ENCODE peak calls at places on chromosomes 3 and 15, in five cellular contexts. Z is GM12878, T is HepG2, C is H1, W is K562. B is an unnamed sample.

GRCh38 chr3:133460809-133461208 is 61.0 kb downstream of the BFSP2 start:
- DNase-seq in Z (no peak), T (no peak), W (no peak), C (no peak), B (no peak)

GRCh38 chr3:50392101-50392715 is 32.9 kb upstream of the TMEM115 start:
- DNase-seq in W (peak), T (no peak), Z (no peak), C (no peak), B (no peak)

GRCh38 chr3:66572938-66573710 is 72.3 kb upstream of the LRIG1 start:
- DNase-seq in C (peak), T (peak), W (no peak), Z (no peak), B (peak)

GRCh38 chr3:48856469-48856868 is 8.8 kb upstream of the PRKAR2A start:
- DNase-seq in C (no peak), Z (no peak), T (no peak), W (no peak), B (no peak)

GRCh38 chr3:53544357-53544756 is 49.9 kb downstream of the CACNA1D start:
- DNase-seq in W (no peak), T (no peak), Z (no peak), C (no peak), B (no peak)

GRCh38 chr15:46955576-46955975 is 761.7 kb upstream of the SEMA6D start:
- DNase-seq in T (no peak), Z (no peak), W (no peak), C (no peak), B (no peak)

GRCh38 chr3:13879946-13880810 is at the start of gene WNT7A:
- DNase-seq in Z (no peak), C (peak), T (no peak), W (peak), B (peak)

GRCh38 chr3:123069021-123069381 is 2.2 kb downstream of the PDIA5 start:
- DNase-seq in W (peak), Z (no peak), C (no peak), T (peak), B (no peak)

GRCh38 chr3:123757281-123757940 is 126.7 kb downstream of the MYLK start:
- DNase-seq in Z (peak), W (no peak), C (peak), T (no peak), B (no peak)

GRCh38 chr3:32147935-32148334 is 41.5 kb downstream of the GPD1L start:
- DNase-seq in Z (no peak), W (no peak), T (no peak), C (no peak), B (no peak)

GRCh38 chr3:80769683-80770082 is 991.8 kb downstream of the GBE1 start:
- DNase-seq in W (no peak), T (no peak), C (no peak), Z (no peak), B (no peak)

GRCh38 chr3:55704521-55704920 is 217.4 kb upstream of the WNT5A start:
- DNase-seq in Z (no peak), W (no peak), C (no peak), T (no peak), B (no peak)

GRCh38 chr3:149180057-149180573 is 41.5 kb downstream of the CP start:
- DNase-seq in Z (no peak), C (no peak), W (peak), T (peak), B (no peak)

GRCh38 chr3:190645932-190646331 is 132.0 kb downstream of the IL1RAP start:
- DNase-seq in T (no peak), W (no peak), C (no peak), Z (no peak), B (no peak)

GRCh38 chr3:59424268-59425010 is 374.6 kb upstream of the CFAP20DC start:
- DNase-seq in Z (no peak), C (no peak), W (no peak), T (no peak), B (no peak)

GRCh38 chr15:36323607-36324006 is 255.8 kb upstream of the CDIN1 start:
- DNase-seq in C (no peak), Z (no peak), W (no peak), T (no peak), B (no peak)

GRCh38 chr3:22496641-22497040 is 706.5 kb upstream of the UBE2E2 start:
- DNase-seq in T (no peak), W (no peak), C (no peak), Z (no peak), B (no peak)

GRCh38 chr3:100517276-100517675 is 24.9 kb downstream of the TMEM45A start:
- DNase-seq in T (no peak), W (no peak), Z (no peak), C (no peak), B (no peak)

GRCh38 chr15:67504061-67504460 is 16.9 kb upstream of the C15orf61 start:
- DNase-seq in W (no peak), Z (no peak), T (no peak), C (no peak), B (no peak)

GRCh38 chr3:168091961-168092360 is 3.8 kb downstream of the GOLIM4 start:
- DNase-seq in Z (no peak), T (peak), W (no peak), C (no peak), B (no peak)

GRCh38 chr15:35777016-35777415 is 231.1 kb upstream of the DPH6 start:
- DNase-seq in W (no peak), C (no peak), Z (no peak), T (no peak), B (no peak)

GRCh38 chr3:128329491-128330300 is 137.0 kb downstream of the DNAJB8 start:
- DNase-seq in C (no peak), T (no peak), W (no peak), Z (no peak), B (peak)

GRCh38 chr15:78004919-78005634 is 72.4 kb downstream of the TBC1D2B start:
- DNase-seq in Z (no peak), T (no peak), W (no peak), C (no peak), B (peak)

GRCh38 chr3:184635126-184635525 is 73.5 kb downstream of the EPHB3 start:
- DNase-seq in C (no peak), W (no peak), Z (no peak), T (no peak), B (peak)

GRCh38 chr15:71779073-71779797 is 31.1 kb upstream of the NR2E3 start:
- DNase-seq in C (no peak), Z (no peak), W (no peak), T (no peak), B (no peak)

GRCh38 chr15:79918278-79918677 is 21.5 kb upstream of the MTHFS start:
- DNase-seq in C (peak), T (no peak), W (no peak), Z (no peak), B (no peak)
- TF ChIP-seq RFX5 in C (no peak), T (no peak), W (no peak), Z (no peak), B (no peak)

GRCh38 chr3:179967622-179968021 is 69.1 kb downstream of the PEX5L start:
- DNase-seq in T (no peak), C (no peak), W (no peak), Z (no peak), B (no peak)

GRCh38 chr3:179971280-179971679 is 65.5 kb downstream of the PEX5L start:
- DNase-seq in W (no peak), T (no peak), C (no peak), Z (no peak), B (no peak)

GRCh38 chr3:179973931-179974361 is 62.8 kb downstream of the PEX5L start:
- DNase-seq in C (no peak), Z (no peak), W (no peak), T (no peak), B (no peak)

GRCh38 chr3:179973024-179973423 is 63.7 kb downstream of the PEX5L start:
- DNase-seq in W (no peak), Z (no peak), C (no peak), T (no peak), B (no peak)

DNA sequence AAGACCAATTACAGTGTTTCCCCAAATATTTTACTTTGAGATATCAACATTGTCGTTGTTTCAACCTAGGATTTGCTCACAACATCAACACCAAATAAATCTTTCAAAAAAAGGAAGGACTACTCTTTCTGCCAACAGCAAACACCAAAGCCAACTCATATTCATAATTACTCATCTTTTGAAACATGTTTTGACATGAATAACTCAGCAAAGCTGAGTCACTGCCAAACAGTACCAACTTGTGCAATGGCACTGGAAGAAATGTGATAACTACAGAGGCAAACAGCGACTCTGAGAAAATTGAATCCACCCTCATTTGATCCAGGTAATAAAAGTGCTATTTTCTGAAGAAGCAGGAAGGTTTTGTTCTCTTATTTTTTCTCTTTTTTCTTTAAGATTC is 67.2 kb downstream of the PEX5L start:
- DNase-seq in T (no peak), Z (peak), W (no peak), C (no peak), B (no peak)
- TF ChIP-seq YY1 in T (no peak), Z (no peak), W (no peak), C (no peak), B (no peak)

GRCh38 chr15:99486371-99487336 is 79.1 kb upstream of the MEF2A start:
- DNase-seq in C (no peak), Z (no peak), W (no peak), T (no peak), B (peak)
- TF ChIP-seq EP300 in C (no peak), Z (no peak), W (no peak), T (no peak), B (no peak)

GRCh38 chr15:62997441-62997840 is 45.1 kb upstream of the TPM1 start:
- DNase-seq in C (no peak), Z (no peak), T (no peak), W (no peak), B (no peak)

GRCh38 chr15:62994975-62995730 is 47.4 kb upstream of the TPM1 start:
- DNase-seq in C (no peak), W (no peak), T (no peak), Z (no peak), B (no peak)

GRCh38 chr15:62991698-62992097 is 50.8 kb upstream of the TPM1 start:
- DNase-seq in Z (no peak), C (no peak), T (no peak), W (no peak), B (no peak)

GRCh38 chr15:62993066-62993465 is 49.5 kb upstream of the TPM1 start:
- DNase-seq in T (no peak), W (no peak), Z (no peak), C (no peak), B (no peak)

GRCh38 chr15:62994439-62994838 is 48.1 kb upstream of the TPM1 start:
- DNase-seq in Z (no peak), C (no peak), W (no peak), T (no peak), B (no peak)
- TF ChIP-seq RFX5 in Z (no peak), C (no peak), W (no peak), T (no peak), B (no peak)

GRCh38 chr3:4759689-4760312 is 219.4 kb upstream of the BHLHE40 start:
- DNase-seq in Z (no peak), W (no peak), C (no peak), T (no peak), B (peak)
- TF ChIP-seq YY1 in Z (no peak), W (no peak), C (no peak), T (no peak), B (no peak)

GRCh38 chr15:40346579-40347558 is 4.0 kb upstream of the PHGR1 start:
- DNase-seq in C (no peak), T (peak), Z (no peak), W (no peak), B (no peak)

GRCh38 chr15:40345225-40345866 is 4.6 kb upstream of the CCDC9B start:
- DNase-seq in W (no peak), T (no peak), Z (no peak), C (no peak), B (no peak)

GRCh38 chr15:40347559-40348470 is 3.0 kb upstream of the PHGR1 start:
- DNase-seq in C (no peak), Z (no peak), T (no peak), W (no peak), B (no peak)

GRCh38 chr15:40344631-40345120 is 3.9 kb upstream of the CCDC9B start:
- DNase-seq in C (peak), Z (no peak), W (peak), T (peak), B (peak)

DNA sequence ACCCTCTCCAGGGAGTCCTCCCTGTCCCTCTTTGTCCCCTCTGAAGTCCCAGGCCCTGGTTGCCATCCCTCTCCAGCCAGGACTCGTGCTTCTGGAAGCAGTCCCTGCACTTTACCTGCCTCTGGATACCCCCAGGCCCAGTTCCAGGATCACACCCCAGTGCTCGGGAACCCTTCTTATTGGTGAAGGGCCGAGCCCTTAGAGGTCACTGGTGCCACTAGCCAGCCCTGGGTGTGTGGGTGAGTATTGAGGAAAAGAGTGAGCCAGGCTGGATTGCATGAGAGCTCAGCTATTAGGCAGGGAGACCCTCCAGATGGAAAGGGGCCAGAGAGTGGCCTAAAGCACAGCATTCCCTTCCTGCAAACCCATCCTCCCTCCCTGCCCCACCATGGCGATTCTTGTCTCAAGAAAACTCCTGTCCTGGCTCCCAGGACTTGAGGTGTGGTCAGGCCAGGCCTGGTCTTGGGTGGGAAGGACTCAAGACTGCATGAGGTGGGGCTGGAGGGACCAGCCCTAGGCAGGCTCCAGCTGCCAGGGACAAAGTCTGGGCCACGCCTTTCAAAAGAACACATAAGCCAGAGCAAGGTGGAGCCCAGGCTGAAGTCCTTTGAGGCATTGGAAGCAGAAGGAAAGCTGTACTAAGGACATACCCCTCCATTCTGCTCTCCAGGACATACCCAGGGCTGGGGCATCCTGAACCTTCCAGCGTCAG is 4.8 kb upstream of the PHGR1 start:
- DNase-seq in Z (no peak), W (no peak), C (no peak), T (no peak), B (no peak)
- TF ChIP-seq EP300 in Z (no peak), W (no peak), C (no peak), T (no peak), B (no peak)

B was measured in SK-N-SH.